ENCODE peak calls at places on chromosomes 5 and 9, in ten cellular contexts. X is GM06990; M is A549; Q is Jurkat, Clone E6-1; F is WERI-Rb-1; N is foreskin fibroblast; V is astrocyte; E is neural progenitor cell; L is pancreas; C is lower lobe of right lung. K is an unnamed sample.

GRCh38 chr9:33455952-33456351 is 8.6 kb upstream of the AQP3 start:
- DNase-seq in X (no peak), M (no peak), Q (peak; percentile 85), F (no peak), N (no peak), V (no peak), E (no peak), L (no peak), C (no peak), K (no peak)

GRCh38 chr5:103962023-103962422 is 399.4 kb upstream of the NUDT12 start:
- DNase-seq in X (no peak), M (no peak), Q (no peak), F (no peak), N (no peak), V (no peak), E (no peak), L (no peak), C (no peak), K (no peak)

GRCh38 chr5:92907914-92908606 is 673.0 kb downstream of the NR2F1-AS1 start:
- DNase-seq in X (peak; percentile 8), M (no peak), Q (no peak), F (no peak), N (peak; percentile 72), V (peak; percentile 74), E (no peak), L (no peak), C (no peak), K (no peak)

GRCh38 chr9:71690058-71690691 is 78.1 kb downstream of the CEMIP2 start:
- DNase-seq in X (no peak), M (no peak), Q (no peak), F (no peak), N (peak; percentile 52), V (no peak), E (no peak), L (no peak), C (no peak), K (no peak)

GRCh38 chr9:82706781-82707180 is 356.2 kb downstream of the RASEF start:
- DNase-seq in X (no peak), M (peak; percentile 10), Q (no peak), F (no peak), N (no peak), V (no peak), E (no peak), L (no peak), C (no peak), K (no peak)

GRCh38 chr9:91949293-91949945 is 609 bp downstream of the ROR2 start:
- DNase-seq in X (no peak), M (peak; percentile 28), Q (no peak), F (peak; percentile 23), N (peak; percentile 39), V (no peak), E (peak; percentile 69), L (no peak), C (no peak), K (no peak)

GRCh38 chr5:147455822-147456221 is 54.0 kb downstream of the DPYSL3 start:
- DNase-seq in X (no peak), M (no peak), Q (no peak), F (no peak), N (peak; percentile 69), V (no peak), E (no peak), L (no peak), C (no peak), K (no peak)

GRCh38 chr9:3271581-3271980 is 254.2 kb downstream of the RFX3 start:
- DNase-seq in X (no peak), M (no peak), Q (no peak), F (no peak), N (no peak), V (no peak), E (peak; percentile 38), L (no peak), C (no peak), K (no peak)

GRCh38 chr5:66769839-66770617 is 173.8 kb downstream of the MAST4 start:
- DNase-seq in X (no peak), M (peak; percentile 2), Q (peak; percentile 3), F (peak; percentile 63), N (peak; percentile 12), V (peak; percentile 8), E (peak; percentile 74), L (no peak), C (no peak), K (no peak)

GRCh38 chr5:144104086-144104485 is 66.4 kb downstream of the YIPF5 start:
- DNase-seq in X (no peak), M (no peak), Q (no peak), F (no peak), N (no peak), V (no peak), E (no peak), L (no peak), C (no peak), K (no peak)

GRCh38 chr5:144101616-144102015 is 68.8 kb downstream of the YIPF5 start:
- DNase-seq in X (no peak), M (no peak), Q (no peak), F (no peak), N (no peak), V (no peak), E (no peak), L (no peak), C (no peak), K (no peak)

GRCh38 chr5:144103611-144104010 is 66.8 kb downstream of the YIPF5 start:
- DNase-seq in X (no peak), M (no peak), Q (no peak), F (no peak), N (peak; percentile 52), V (no peak), E (no peak), L (no peak), C (no peak), K (no peak)

GRCh38 chr5:144102361-144102760 is 68.1 kb downstream of the YIPF5 start:
- DNase-seq in X (no peak), M (no peak), Q (no peak), F (no peak), N (no peak), V (no peak), E (no peak), L (no peak), C (no peak), K (no peak)

DNA sequence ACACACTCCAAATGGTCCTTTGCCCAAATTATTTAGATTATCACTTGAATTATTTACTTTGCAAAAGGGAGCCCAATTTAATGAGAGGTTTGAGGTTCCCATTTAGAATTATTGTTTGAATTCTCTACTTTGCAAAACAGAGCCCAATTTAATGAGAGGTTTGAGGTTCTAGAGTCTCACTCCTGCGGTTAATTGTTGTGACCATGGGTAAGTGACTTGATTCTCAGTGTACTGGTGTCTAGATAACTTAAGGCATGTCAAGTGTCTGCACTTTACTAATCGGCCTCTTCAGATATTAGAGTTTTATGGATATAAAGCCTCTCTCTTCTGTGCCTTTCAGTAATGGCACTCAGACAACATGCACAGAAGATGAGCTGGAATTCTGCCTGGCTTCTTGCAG is 67.5 kb downstream of the YIPF5 start:
- DNase-seq in X (no peak), M (no peak), Q (no peak), F (no peak), N (no peak), V (no peak), E (no peak), L (no peak), C (no peak), K (no peak)
- H3K4me3 ChIP-seq in X (no peak overlapping the region), M (no peak overlapping the region), Q (no peak overlapping the region), F (no peak overlapping the region), N (no peak overlapping the region), V (no peak overlapping the region), E (no peak overlapping the region), L (no peak overlapping the region), C (no peak overlapping the region), K (no peak overlapping the region)

GRCh38 chr9:99607852-99608448 is 213.7 kb upstream of the NR4A3 start:
- DNase-seq in X (no peak), M (no peak), Q (no peak), F (no peak), N (no peak), V (no peak), E (no peak), L (no peak), C (no peak), K (no peak)

GRCh38 chr9:99606955-99607354 is 214.7 kb upstream of the NR4A3 start:
- DNase-seq in X (no peak), M (no peak), Q (no peak), F (no peak), N (no peak), V (no peak), E (no peak), L (no peak), C (no peak), K (no peak)

GRCh38 chr9:99601506-99601905 is 220.2 kb upstream of the NR4A3 start:
- DNase-seq in X (no peak), M (no peak), Q (no peak), F (no peak), N (no peak), V (no peak), E (no peak), L (no peak), C (no peak), K (no peak)

GRCh38 chr9:99602854-99603253 is 218.8 kb upstream of the NR4A3 start:
- DNase-seq in X (no peak), M (no peak), Q (no peak), F (no peak), N (no peak), V (no peak), E (no peak), L (no peak), C (no peak), K (no peak)

DNA sequence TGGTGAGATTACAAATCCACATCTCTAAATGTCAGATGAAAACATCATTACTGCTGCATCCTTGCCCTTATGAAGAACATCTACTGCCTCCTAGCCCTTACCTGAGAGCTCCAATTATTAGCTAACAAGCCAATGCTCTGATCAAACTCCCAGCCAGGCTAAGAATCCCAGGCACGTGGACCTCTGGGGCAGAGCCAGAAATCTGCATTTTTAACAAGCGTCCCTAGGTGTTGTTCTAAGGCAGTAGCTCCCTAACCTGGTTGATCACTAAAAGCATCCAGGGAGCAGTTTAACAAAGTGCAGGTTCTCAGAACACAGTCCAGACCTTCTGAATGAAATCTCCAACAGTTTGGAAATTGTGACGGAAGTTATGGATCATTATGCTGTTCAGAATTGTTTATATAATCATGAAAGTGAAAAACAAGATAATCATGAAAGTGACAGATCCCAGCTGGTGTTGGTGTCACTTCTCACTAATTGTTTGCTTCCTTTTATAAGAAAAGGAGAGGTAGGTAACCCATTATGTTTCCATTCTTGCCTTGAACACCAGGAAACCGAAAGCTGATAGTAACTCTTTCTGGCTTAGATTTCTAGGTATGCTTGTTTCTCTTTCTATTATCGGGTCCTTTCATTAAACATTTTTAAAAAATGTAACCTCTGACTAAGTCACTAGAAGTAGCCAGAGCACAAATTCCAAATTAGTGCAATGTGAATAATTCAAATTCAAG is 216.5 kb upstream of the NR4A3 start:
- DNase-seq in X (no peak), M (no peak), Q (no peak), F (no peak), N (no peak), V (no peak), E (no peak), L (no peak), C (no peak), K (no peak)
- H3K4me3 ChIP-seq in X (no peak overlapping the region), M (no peak overlapping the region), Q (no peak overlapping the region), F (no peak overlapping the region), N (no peak overlapping the region), V (no peak overlapping the region), E (no peak overlapping the region), L (no peak overlapping the region), C (no peak overlapping the region), K (no peak overlapping the region)

GRCh38 chr9:21837501-21837900 is 35.1 kb downstream of the MTAP start:
- DNase-seq in X (no peak), M (no peak), Q (no peak), F (no peak), N (no peak), V (peak; percentile 42), E (no peak), L (no peak), C (no peak), K (no peak)
- H3K4me3 ChIP-seq in X (no peak overlapping the region), M (no peak overlapping the region), Q (no peak overlapping the region), F (no peak overlapping the region), N (no peak overlapping the region), V (no peak overlapping the region), E (no peak overlapping the region), L (no peak overlapping the region), C (no peak overlapping the region), K (no peak overlapping the region)

GRCh38 chr9:130266236-130267098 is 907 bp downstream of the HMCN2 start:
- DNase-seq in X (no peak), M (no peak), Q (no peak), F (no peak), N (no peak), V (no peak), E (peak; percentile 41), L (no peak), C (no peak), K (no peak)
- H3K4me3 ChIP-seq in X (no peak overlapping the region), M (peak overlapping the region; percentile 31), Q (no peak overlapping the region), F (no peak overlapping the region), N (no peak overlapping the region), V (no peak overlapping the region), E (peak overlapping the region; percentile 53), L (no peak overlapping the region), C (peak overlapping the region; percentile 49), K (peak overlapping the region; percentile 32)